ENCODE peak calls at places on chromosomes 2 and 18, in nine cellular contexts. One of them, this sample, is unnamed.

GRCh38 chr18:32093523-32093922 is 1.8 kb downstream of the RNF138 start:
- DNase-seq in left cardiac atrium: no peak
- DNase-seq in AG09309: no peak
- DNase-seq in stimulated activated CD8-positive, alpha-beta memory T cell treated with anti-CD3 and anti-CD28 coated beads, Interleukin-4, amount 100 ng/mL, for 4 hours: no peak
- DNase-seq in HFFc6: no peak
- DNase-seq in GM23248: no peak
- DNase-seq in HT-29: no peak
- DNase-seq in T follicular helper cell: no peak
- DNase-seq in GM10248: peak; percentile 23
- DNase-seq in this sample: peak; percentile 8

GRCh38 chr2:124027182-124027581 is 2.1 kb downstream of the CNTNAP5 start:
- DNase-seq in left cardiac atrium: no peak
- DNase-seq in AG09309: no peak
- DNase-seq in stimulated activated CD8-positive, alpha-beta memory T cell treated with anti-CD3 and anti-CD28 coated beads, Interleukin-4, amount 100 ng/mL, for 4 hours: no peak
- DNase-seq in HFFc6: peak; percentile 16
- DNase-seq in GM23248: peak; percentile 66
- DNase-seq in HT-29: peak; percentile 82
- DNase-seq in T follicular helper cell: no peak
- DNase-seq in GM10248: peak; percentile 46
- DNase-seq in this sample: peak; percentile 8

GRCh38 chr2:1321297-1321696 is 92.0 kb upstream of the TPO start:
- DNase-seq in left cardiac atrium: no peak
- DNase-seq in AG09309: no peak
- DNase-seq in stimulated activated CD8-positive, alpha-beta memory T cell treated with anti-CD3 and anti-CD28 coated beads, Interleukin-4, amount 100 ng/mL, for 4 hours: no peak
- DNase-seq in HFFc6: no peak
- DNase-seq in GM23248: no peak
- DNase-seq in HT-29: no peak
- DNase-seq in T follicular helper cell: no peak
- DNase-seq in GM10248: no peak
- DNase-seq in this sample: no peak

GRCh38 chr2:108297436-108298141 is 8.9 kb downstream of the SULT1C2 start:
- DNase-seq in left cardiac atrium: no peak
- DNase-seq in AG09309: no peak
- DNase-seq in stimulated activated CD8-positive, alpha-beta memory T cell treated with anti-CD3 and anti-CD28 coated beads, Interleukin-4, amount 100 ng/mL, for 4 hours: no peak
- DNase-seq in HFFc6: peak; percentile 74
- DNase-seq in GM23248: peak; percentile 95
- DNase-seq in HT-29: no peak
- DNase-seq in T follicular helper cell: no peak
- DNase-seq in GM10248: no peak
- DNase-seq in this sample: peak; percentile 70

GRCh38 chr18:63317982-63318881 is 1.3 kb downstream of the BCL2 start:
- DNase-seq in left cardiac atrium: peak; percentile 51
- DNase-seq in AG09309: no peak
- DNase-seq in stimulated activated CD8-positive, alpha-beta memory T cell treated with anti-CD3 and anti-CD28 coated beads, Interleukin-4, amount 100 ng/mL, for 4 hours: peak; percentile 54
- DNase-seq in HFFc6: no peak
- DNase-seq in GM23248: peak; percentile 47
- DNase-seq in HT-29: no peak
- DNase-seq in T follicular helper cell: peak; percentile 73
- DNase-seq in GM10248: peak; percentile 80
- DNase-seq in this sample: peak; percentile 22

GRCh38 chr2:160063895-160064577 is 1.6 kb upstream of the PLA2R1 start:
- DNase-seq in left cardiac atrium: no peak
- DNase-seq in AG09309: no peak
- DNase-seq in stimulated activated CD8-positive, alpha-beta memory T cell treated with anti-CD3 and anti-CD28 coated beads, Interleukin-4, amount 100 ng/mL, for 4 hours: no peak
- DNase-seq in HFFc6: no peak
- DNase-seq in GM23248: no peak
- DNase-seq in HT-29: peak; percentile 46
- DNase-seq in T follicular helper cell: no peak
- DNase-seq in GM10248: no peak
- DNase-seq in this sample: no peak

GRCh38 chr2:191710411-191710900 is 32.5 kb downstream of the NABP1 start:
- DNase-seq in left cardiac atrium: no peak
- DNase-seq in AG09309: no peak
- DNase-seq in stimulated activated CD8-positive, alpha-beta memory T cell treated with anti-CD3 and anti-CD28 coated beads, Interleukin-4, amount 100 ng/mL, for 4 hours: no peak
- DNase-seq in HFFc6: peak; percentile 73
- DNase-seq in GM23248: peak; percentile 73
- DNase-seq in HT-29: no peak
- DNase-seq in T follicular helper cell: no peak
- DNase-seq in GM10248: no peak
- DNase-seq in this sample: peak; percentile 73

GRCh38 chr2:10584242-10584753 is 105.5 kb downstream of the NOL10 start:
- DNase-seq in left cardiac atrium: no peak
- DNase-seq in AG09309: no peak
- DNase-seq in stimulated activated CD8-positive, alpha-beta memory T cell treated with anti-CD3 and anti-CD28 coated beads, Interleukin-4, amount 100 ng/mL, for 4 hours: no peak
- DNase-seq in HFFc6: peak; percentile 71
- DNase-seq in GM23248: peak; percentile 28
- DNase-seq in HT-29: peak; percentile 59
- DNase-seq in T follicular helper cell: no peak
- DNase-seq in GM10248: no peak
- DNase-seq in this sample: no peak

GRCh38 chr18:46155652-46156051 is 51.5 kb downstream of the HAUS1 start:
- DNase-seq in left cardiac atrium: no peak
- DNase-seq in AG09309: peak; percentile 65
- DNase-seq in stimulated activated CD8-positive, alpha-beta memory T cell treated with anti-CD3 and anti-CD28 coated beads, Interleukin-4, amount 100 ng/mL, for 4 hours: no peak
- DNase-seq in HFFc6: peak; percentile 87
- DNase-seq in GM23248: peak; percentile 95
- DNase-seq in HT-29: peak; percentile 31
- DNase-seq in T follicular helper cell: peak; percentile 7
- DNase-seq in GM10248: no peak
- DNase-seq in this sample: peak; percentile 75

GRCh38 chr2:133139847-133140533 is 428.3 kb downstream of the NCKAP5 start:
- DNase-seq in left cardiac atrium: no peak
- DNase-seq in AG09309: no peak
- DNase-seq in stimulated activated CD8-positive, alpha-beta memory T cell treated with anti-CD3 and anti-CD28 coated beads, Interleukin-4, amount 100 ng/mL, for 4 hours: no peak
- DNase-seq in HFFc6: no peak
- DNase-seq in GM23248: no peak
- DNase-seq in HT-29: no peak
- DNase-seq in T follicular helper cell: no peak
- DNase-seq in GM10248: no peak
- DNase-seq in this sample: no peak

GRCh38 chr2:127859712-127860085 is 1.7 kb upstream of the POLR2D start:
- DNase-seq in left cardiac atrium: peak; percentile 45
- DNase-seq in AG09309: no peak
- DNase-seq in stimulated activated CD8-positive, alpha-beta memory T cell treated with anti-CD3 and anti-CD28 coated beads, Interleukin-4, amount 100 ng/mL, for 4 hours: peak; percentile 42
- DNase-seq in HFFc6: no peak
- DNase-seq in GM23248: no peak
- DNase-seq in HT-29: peak; percentile 83
- DNase-seq in T follicular helper cell: peak; percentile 65
- DNase-seq in GM10248: peak; percentile 41
- DNase-seq in this sample: no peak